ENCODE peak calls at places on chromosomes 4 and X, in seven cellular contexts. One of them, this sample, is unnamed.

GRCh38 chrX:135484636-135485289 is 35.7 kb upstream of the INTS6L start:
- DNase-seq in A549: no peak
- DNase-seq in IMR-90: peak
- DNase-seq in GM12878: no peak
- DNase-seq in SK-N-SH: peak
- DNase-seq in H1: no peak
- DNase-seq in K562: peak
- DNase-seq in this sample: peak

GRCh38 chr4:183409956-183410355 is 34.5 kb upstream of the CDKN2AIP start:
- DNase-seq in A549: no peak
- DNase-seq in IMR-90: no peak
- DNase-seq in GM12878: no peak
- DNase-seq in SK-N-SH: no peak
- DNase-seq in H1: no peak
- DNase-seq in K562: no peak
- DNase-seq in this sample: no peak

GRCh38 chrX:19673334-19674040 is 158.2 kb upstream of the MAP3K15 start:
- DNase-seq in A549: peak
- DNase-seq in IMR-90: peak
- DNase-seq in GM12878: no peak
- DNase-seq in SK-N-SH: no peak
- DNase-seq in H1: no peak
- DNase-seq in K562: no peak
- DNase-seq in this sample: peak

GRCh38 chr4:123477804-123478209 is 81.2 kb downstream of the SPRY1 start:
- DNase-seq in A549: no peak
- DNase-seq in IMR-90: peak
- DNase-seq in GM12878: no peak
- DNase-seq in SK-N-SH: no peak
- DNase-seq in H1: no peak
- DNase-seq in K562: no peak
- DNase-seq in this sample: peak

GRCh38 chr4:133320576-133321170 is 171.6 kb downstream of the PCDH10 start:
- DNase-seq in A549: peak
- DNase-seq in IMR-90: peak
- DNase-seq in GM12878: no peak
- DNase-seq in SK-N-SH: peak
- DNase-seq in H1: no peak
- DNase-seq in K562: peak
- DNase-seq in this sample: peak

GRCh38 chr4:138611721-138612120 is 369.6 kb upstream of the SLC7A11 start:
- DNase-seq in A549: no peak
- DNase-seq in IMR-90: no peak
- DNase-seq in GM12878: no peak
- DNase-seq in SK-N-SH: peak
- DNase-seq in H1: no peak
- DNase-seq in K562: peak
- DNase-seq in this sample: no peak

GRCh38 chr4:94480362-94480951 is 28.7 kb downstream of the PDLIM5 start:
- DNase-seq in A549: no peak
- DNase-seq in IMR-90: no peak
- DNase-seq in GM12878: no peak
- DNase-seq in SK-N-SH: peak
- DNase-seq in H1: no peak
- DNase-seq in K562: no peak
- DNase-seq in this sample: no peak

GRCh38 chr4:75494563-75494962 is 19.6 kb downstream of the RCHY1 start:
- DNase-seq in A549: no peak
- DNase-seq in IMR-90: peak
- DNase-seq in GM12878: no peak
- DNase-seq in SK-N-SH: no peak
- DNase-seq in H1: no peak
- DNase-seq in K562: no peak
- DNase-seq in this sample: no peak

GRCh38 chrX:24347871-24348270 is 12.6 kb upstream of the SUPT20HL1 start:
- DNase-seq in A549: no peak
- DNase-seq in IMR-90: peak
- DNase-seq in GM12878: no peak
- DNase-seq in SK-N-SH: no peak
- DNase-seq in H1: no peak
- DNase-seq in K562: peak
- DNase-seq in this sample: no peak

GRCh38 chrX:13493659-13494058 is 75.7 kb upstream of the EGFL6 start:
- DNase-seq in A549: no peak
- DNase-seq in IMR-90: no peak
- DNase-seq in GM12878: no peak
- DNase-seq in SK-N-SH: no peak
- DNase-seq in H1: no peak
- DNase-seq in K562: no peak
- DNase-seq in this sample: no peak

DNA sequence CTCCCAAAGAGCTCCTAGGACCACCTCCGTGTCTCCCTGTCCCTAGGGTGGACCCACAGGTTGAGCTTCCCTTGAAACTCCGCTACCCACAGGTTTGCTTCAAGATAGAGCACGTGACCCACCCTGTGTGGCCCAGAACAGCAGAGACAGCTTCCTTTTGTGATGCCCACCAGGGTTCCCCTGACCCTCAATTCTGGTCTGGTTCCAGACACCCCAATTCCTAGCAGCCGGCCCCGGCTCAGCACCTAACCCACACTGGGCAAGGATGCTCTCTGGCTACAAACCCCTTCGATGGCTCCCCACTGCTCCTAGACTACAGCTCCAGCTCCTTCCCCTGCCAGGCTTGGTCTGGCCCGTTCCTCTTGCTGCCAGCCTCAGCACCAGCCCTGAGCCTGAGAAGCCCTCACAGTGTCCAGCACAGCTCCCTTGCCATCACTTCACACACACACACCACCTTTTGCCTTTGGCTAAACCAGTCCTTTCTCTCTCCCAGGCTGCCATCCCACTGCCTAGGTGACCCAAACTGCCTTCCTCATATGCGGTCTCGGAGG is 6.3 kb downstream of the PNCK start:
- DNase-seq in A549: no peak
- DNase-seq in IMR-90: no peak
- DNase-seq in GM12878: no peak
- DNase-seq in SK-N-SH: no peak
- DNase-seq in H1: no peak
- DNase-seq in K562: no peak
- DNase-seq in this sample: no peak
- TF ChIP-seq RFX5 in A549: no peak
- TF ChIP-seq RFX5 in IMR-90: no peak
- TF ChIP-seq RFX5 in GM12878: no peak
- TF ChIP-seq RFX5 in SK-N-SH: no peak
- TF ChIP-seq RFX5 in H1: no peak
- TF ChIP-seq RFX5 in K562: no peak
- TF ChIP-seq RFX5 in this sample: no peak

DNA sequence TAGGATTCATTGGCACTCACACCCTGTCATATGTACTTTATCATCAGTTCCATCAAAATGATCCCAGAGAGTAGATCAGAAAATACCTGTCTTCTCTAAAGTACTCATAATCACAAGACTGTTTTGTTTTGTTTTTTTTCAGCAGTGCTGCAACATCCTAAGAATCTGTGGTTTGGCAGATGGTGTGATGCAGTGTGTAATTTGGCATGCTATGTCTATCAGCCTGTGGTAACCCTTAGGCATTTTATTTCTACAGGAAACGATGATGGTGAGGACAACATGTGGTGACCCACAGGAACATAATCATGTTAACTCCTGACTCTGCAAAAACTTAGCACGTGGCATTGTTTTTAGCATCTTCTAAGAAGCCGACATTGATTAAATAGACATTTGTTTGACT is 2528.3 kb downstream of the ARAP2 start:
- DNase-seq in A549: no peak
- DNase-seq in IMR-90: no peak
- DNase-seq in GM12878: no peak
- DNase-seq in SK-N-SH: peak
- DNase-seq in H1: no peak
- DNase-seq in K562: no peak
- DNase-seq in this sample: no peak
- TF ChIP-seq RFX5 in A549: no peak
- TF ChIP-seq RFX5 in IMR-90: no peak
- TF ChIP-seq RFX5 in GM12878: no peak
- TF ChIP-seq RFX5 in SK-N-SH: no peak
- TF ChIP-seq RFX5 in H1: no peak
- TF ChIP-seq RFX5 in K562: no peak
- TF ChIP-seq RFX5 in this sample: no peak

GRCh38 chr4:127993150-127993549 is 27.9 kb downstream of the ABHD18 start:
- DNase-seq in A549: no peak
- DNase-seq in IMR-90: no peak
- DNase-seq in GM12878: no peak
- DNase-seq in SK-N-SH: no peak
- DNase-seq in H1: no peak
- DNase-seq in K562: no peak
- DNase-seq in this sample: no peak

GRCh38 chr4:127997534-127998388 is 32.6 kb downstream of the ABHD18 start:
- DNase-seq in A549: peak
- DNase-seq in IMR-90: peak
- DNase-seq in GM12878: peak
- DNase-seq in SK-N-SH: no peak
- DNase-seq in H1: no peak
- DNase-seq in K562: no peak
- DNase-seq in this sample: no peak

DNA sequence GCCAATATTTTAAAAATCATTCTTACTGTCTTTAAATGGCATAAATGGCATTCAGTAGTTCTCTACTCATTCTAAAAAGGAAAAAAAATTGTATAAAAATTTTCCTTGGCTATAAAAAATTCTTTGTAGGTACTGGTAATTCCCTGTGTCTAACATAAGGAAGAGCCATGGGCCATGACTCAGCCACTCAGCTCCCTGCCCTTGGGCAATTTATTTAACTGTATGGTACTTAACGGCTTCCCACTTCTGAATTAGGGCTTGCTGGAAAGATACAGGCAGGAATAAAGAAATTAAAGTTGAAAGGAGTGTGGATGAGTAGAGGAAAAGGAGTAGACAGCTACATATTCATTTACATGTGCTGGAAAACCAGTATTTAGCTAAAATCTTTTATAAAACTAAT is 30.6 kb downstream of the ABHD18 start:
- DNase-seq in A549: peak
- DNase-seq in IMR-90: peak
- DNase-seq in GM12878: no peak
- DNase-seq in SK-N-SH: no peak
- DNase-seq in H1: no peak
- DNase-seq in K562: no peak
- DNase-seq in this sample: no peak
- TF ChIP-seq RFX5 in A549: no peak
- TF ChIP-seq RFX5 in IMR-90: no peak
- TF ChIP-seq RFX5 in GM12878: no peak
- TF ChIP-seq RFX5 in SK-N-SH: no peak
- TF ChIP-seq RFX5 in H1: no peak
- TF ChIP-seq RFX5 in K562: no peak
- TF ChIP-seq RFX5 in this sample: no peak

GRCh38 chr4:57043304-57044251 is 64.9 kb downstream of the POLR2B start:
- DNase-seq in A549: no peak
- DNase-seq in IMR-90: peak
- DNase-seq in GM12878: no peak
- DNase-seq in SK-N-SH: no peak
- DNase-seq in H1: no peak
- DNase-seq in K562: no peak
- DNase-seq in this sample: no peak
- TF ChIP-seq RFX5 in A549: no peak
- TF ChIP-seq RFX5 in IMR-90: no peak
- TF ChIP-seq RFX5 in GM12878: no peak
- TF ChIP-seq RFX5 in SK-N-SH: no peak
- TF ChIP-seq RFX5 in H1: no peak
- TF ChIP-seq RFX5 in K562: no peak
- TF ChIP-seq RFX5 in this sample: no peak

DNA sequence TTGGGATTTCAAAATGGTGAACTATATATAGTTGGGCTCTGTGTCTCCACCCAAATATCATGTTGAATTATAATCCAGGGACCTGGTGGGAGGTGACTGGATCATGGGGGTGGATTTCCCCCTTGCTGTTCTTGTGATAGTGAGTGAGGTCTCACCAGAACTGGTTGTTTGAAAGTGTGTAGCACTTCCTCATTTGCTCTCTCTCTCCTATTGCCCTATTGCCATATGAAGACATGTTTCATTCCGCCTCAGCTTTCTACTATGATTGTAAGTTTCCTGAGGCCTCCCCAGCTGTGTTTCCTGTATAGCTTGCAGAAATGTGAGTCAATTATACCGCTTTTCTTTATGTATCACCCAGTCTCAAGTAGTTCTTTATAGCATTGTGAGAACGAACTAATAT is 545.6 kb downstream of the TRAM1L1 start:
- DNase-seq in A549: no peak
- DNase-seq in IMR-90: no peak
- DNase-seq in GM12878: no peak
- DNase-seq in SK-N-SH: no peak
- DNase-seq in H1: no peak
- DNase-seq in K562: no peak
- DNase-seq in this sample: no peak
- TF ChIP-seq RFX5 in A549: no peak
- TF ChIP-seq RFX5 in IMR-90: no peak
- TF ChIP-seq RFX5 in GM12878: no peak
- TF ChIP-seq RFX5 in SK-N-SH: no peak
- TF ChIP-seq RFX5 in H1: no peak
- TF ChIP-seq RFX5 in K562: no peak
- TF ChIP-seq RFX5 in this sample: no peak

GRCh38 chr4:47031011-47031678 is at the start of gene GABRB1:
- DNase-seq in A549: no peak
- DNase-seq in IMR-90: peak
- DNase-seq in GM12878: no peak
- DNase-seq in SK-N-SH: peak
- DNase-seq in H1: peak
- DNase-seq in K562: no peak
- DNase-seq in this sample: no peak

GRCh38 chr4:47032405-47033106 is 1.2 kb downstream of the GABRB1 start:
- DNase-seq in A549: peak
- DNase-seq in IMR-90: peak
- DNase-seq in GM12878: no peak
- DNase-seq in SK-N-SH: peak
- DNase-seq in H1: peak
- DNase-seq in K562: peak
- DNase-seq in this sample: peak

GRCh38 chr4:47031713-47032404 is 492 bp downstream of the GABRB1 start:
- DNase-seq in A549: no peak
- DNase-seq in IMR-90: no peak
- DNase-seq in GM12878: no peak
- DNase-seq in SK-N-SH: peak
- DNase-seq in H1: no peak
- DNase-seq in K562: no peak
- DNase-seq in this sample: no peak
- TF ChIP-seq RFX5 in A549: no peak
- TF ChIP-seq RFX5 in IMR-90: no peak
- TF ChIP-seq RFX5 in GM12878: no peak
- TF ChIP-seq RFX5 in SK-N-SH: no peak
- TF ChIP-seq RFX5 in H1: no peak
- TF ChIP-seq RFX5 in K562: no peak
- TF ChIP-seq RFX5 in this sample: no peak